ENCODE peak calls at places on chromosomes 3 and 15, in five cellular contexts. K is astrocyte of the spinal cord, E is HCT116, M is mesothelial cell of epicardium, V is SK-N-SH. I is an unnamed sample.

GRCh38 chr3:24477090-24477656 is 17.5 kb downstream of the THRB start:
- DNase-seq in K (no peak), E (no peak), M (no peak), V (no peak), I (no peak)

GRCh38 chr3:171108066-171108465 is 81.5 kb upstream of the SLC2A2 start:
- DNase-seq in K (peak), E (peak), M (no peak), V (no peak), I (no peak)

GRCh38 chr15:80518522-80518921 is 114.3 kb downstream of the ARNT2 start:
- DNase-seq in K (no peak), E (no peak), M (no peak), V (no peak), I (no peak)

GRCh38 chr3:105614288-105615030 is 247.8 kb downstream of the ALCAM start:
- DNase-seq in K (no peak), E (no peak), M (no peak), V (no peak), I (no peak)

GRCh38 chr3:164927728-164928127 is 150.6 kb downstream of the SI start:
- DNase-seq in K (no peak), E (no peak), M (no peak), V (no peak), I (no peak)

GRCh38 chr3:37326144-37326543 is 151.8 kb upstream of the LRRFIP2 start:
- DNase-seq in K (no peak), E (no peak), M (no peak), V (no peak), I (no peak)

GRCh38 chr15:35925634-35926380 is 379.8 kb upstream of the DPH6 start:
- DNase-seq in K (peak), E (peak), M (no peak), V (no peak), I (no peak)

GRCh38 chr15:43134157-43134637 is 811 bp downstream of the TMEM62 start:
- DNase-seq in K (no peak), E (no peak), M (no peak), V (peak), I (no peak)

GRCh38 chr15:75672646-75673425 is 25.1 kb downstream of the SNX33 start:
- DNase-seq in K (peak), E (no peak), M (peak), V (peak), I (no peak)

GRCh38 chr3:139937674-139938279 is 2.8 kb downstream of the CLSTN2 start:
- DNase-seq in K (peak), E (peak), M (peak), V (peak), I (no peak)

GRCh38 chr3:144189044-144189443 is 217.4 kb downstream of the DIPK2A start:
- DNase-seq in K (peak), E (no peak), M (no peak), V (no peak), I (no peak)

GRCh38 chr3:177211503-177212277 is 14.4 kb upstream of the TBL1XR1 start:
- DNase-seq in K (no peak), E (no peak), M (no peak), V (no peak), I (no peak)

GRCh38 chr15:68003297-68003696 is 50.8 kb upstream of the PIAS1 start:
- DNase-seq in K (no peak), E (no peak), M (no peak), V (no peak), I (no peak)

GRCh38 chr15:43266386-43266785 is 342 bp downstream of the TGM5 start:
- DNase-seq in K (no peak), E (no peak), M (no peak), V (no peak), I (no peak)

GRCh38 chr15:69502470-69503045 is 49.9 kb downstream of the RPLP1 start:
- DNase-seq in K (no peak), E (no peak), M (no peak), V (no peak), I (no peak)

GRCh38 chr3:11238880-11239279 is 33.3 kb upstream of the ATG7 start:
- DNase-seq in K (peak), E (peak), M (no peak), V (no peak), I (no peak)

GRCh38 chr3:102163818-102164154 is 271.0 kb upstream of the ZPLD1 start:
- DNase-seq in K (no peak), E (no peak), M (no peak), V (no peak), I (no peak)

GRCh38 chr3:16378920-16379319 is 113.9 kb downstream of the OXNAD1 start:
- DNase-seq in K (peak), E (no peak), M (no peak), V (no peak), I (no peak)

GRCh38 chr3:58955308-58955707 is 94.5 kb downstream of the CFAP20DC start:
- DNase-seq in K (no peak), E (no peak), M (no peak), V (no peak), I (no peak)

GRCh38 chr15:60649845-60650548 is 171.1 kb upstream of the ICE2 start:
- DNase-seq in K (peak), E (no peak), M (no peak), V (no peak), I (no peak)

GRCh38 chr3:147408180-147409105 is 722 bp upstream of the ZIC1 start:
- DNase-seq in K (peak), E (no peak), M (no peak), V (no peak), I (no peak)

GRCh38 chr3:10804183-10804648 is 11.8 kb upstream of the SLC6A11 start:
- DNase-seq in K (no peak), E (peak), M (no peak), V (no peak), I (no peak)

GRCh38 chr15:64315136-64315661 is 40.8 kb downstream of the CSNK1G1 start:
- DNase-seq in K (no peak), E (no peak), M (no peak), V (no peak), I (no peak)

GRCh38 chr15:93865610-93866009 is 365.8 kb upstream of the MCTP2 start:
- DNase-seq in K (no peak), E (no peak), M (no peak), V (no peak), I (no peak)

GRCh38 chr15:42151736-42152135 is 4.7 kb downstream of the PLA2G4F start:
- DNase-seq in K (no peak), E (no peak), M (no peak), V (no peak), I (no peak)

GRCh38 chr15:70494861-70495571 is 268.3 kb downstream of the UACA start:
- DNase-seq in K (peak), E (no peak), M (peak), V (peak), I (no peak)

GRCh38 chr3:72332036-72332435 is 516.2 kb downstream of the SHQ1 start:
- DNase-seq in K (no peak), E (no peak), M (no peak), V (no peak), I (no peak)

GRCh38 chr3:12489832-12490231 is 5.6 kb downstream of the TSEN2 start:
- DNase-seq in K (no peak), E (no peak), M (no peak), V (no peak), I (no peak)

GRCh38 chr3:41598804-41599481 is 363.0 kb downstream of the ULK4 start:
- DNase-seq in K (peak), E (no peak), M (no peak), V (no peak), I (no peak)

GRCh38 chr3:153438275-153438674 is 276.2 kb downstream of the RAP2B start:
- DNase-seq in K (no peak), E (no peak), M (no peak), V (no peak), I (no peak)

GRCh38 chr3:119322523-119323400 is 28.6 kb downstream of the ARHGAP31 start:
- DNase-seq in K (peak), E (peak), M (peak), V (peak), I (peak)

GRCh38 chr3:143307613-143308183 is 188.1 kb downstream of the CHST2 start:
- DNase-seq in K (no peak), E (no peak), M (no peak), V (no peak), I (no peak)

GRCh38 chr3:65146149-65146548 is 458.3 kb upstream of the ADAMTS9 start:
- DNase-seq in K (peak), E (no peak), M (no peak), V (no peak), I (no peak)

GRCh38 chr3:130783629-130784028 is 37.0 kb upstream of the PIK3R4 start:
- DNase-seq in K (peak), E (no peak), M (no peak), V (no peak), I (no peak)

GRCh38 chr3:13866406-13866965 is 13.4 kb downstream of the WNT7A start:
- DNase-seq in K (peak), E (no peak), M (no peak), V (no peak), I (no peak)

GRCh38 chr3:75059120-75059519 is 444.7 kb upstream of the CNTN3 start:
- DNase-seq in K (no peak), E (no peak), M (no peak), V (no peak), I (no peak)

GRCh38 chr3:40226636-40227035 is 82.9 kb upstream of the EIF1B start:
- DNase-seq in K (no peak), E (no peak), M (no peak), V (no peak), I (no peak)

GRCh38 chr3:40232626-40233025 is 76.9 kb upstream of the EIF1B start:
- DNase-seq in K (no peak), E (no peak), M (no peak), V (no peak), I (no peak)

GRCh38 chr3:40230382-40230781 is 79.1 kb upstream of the EIF1B start:
- DNase-seq in K (no peak), E (no peak), M (no peak), V (no peak), I (no peak)

GRCh38 chr3:40229411-40229810 is 80.1 kb upstream of the EIF1B start:
- DNase-seq in K (no peak), E (no peak), M (no peak), V (no peak), I (no peak)

GRCh38 chr3:40229963-40230362 is 79.5 kb upstream of the EIF1B start:
- DNase-seq in K (no peak), E (no peak), M (no peak), V (no peak), I (no peak)
- TF ChIP-seq CTCF in K (no peak), E (no peak), M (no peak), V (no peak), I (no peak)

DNA sequence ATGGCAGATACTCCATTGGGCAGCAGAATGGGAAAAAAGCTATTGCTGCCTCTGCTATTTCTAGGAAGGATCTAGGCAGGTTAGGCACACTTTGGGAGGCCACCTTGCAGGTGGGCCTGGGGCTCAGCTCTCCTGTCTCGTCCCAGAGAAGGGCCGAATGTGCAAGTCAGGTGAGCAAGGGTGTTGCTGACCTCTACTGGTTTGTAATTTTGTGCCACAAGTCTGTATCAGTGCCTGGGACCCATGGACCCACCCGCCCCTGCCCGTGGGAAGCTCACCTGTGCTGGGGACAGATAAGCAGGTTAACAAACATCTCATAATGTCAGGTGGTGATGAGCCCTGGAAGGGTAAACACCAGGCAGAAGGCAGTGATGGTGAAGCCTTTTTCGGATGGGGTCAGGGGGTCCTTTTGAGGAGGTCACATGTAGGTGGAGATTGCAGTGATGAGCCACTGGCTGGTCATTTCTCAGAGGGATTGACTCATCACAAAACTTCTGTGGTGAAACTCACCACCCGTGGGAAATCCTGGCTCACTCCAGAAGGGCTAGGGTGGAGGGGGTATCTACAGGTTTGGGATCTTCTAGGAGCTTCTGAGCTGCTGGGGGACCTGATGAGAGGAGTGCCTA is 161.3 kb downstream of the KLF13 start:
- DNase-seq in K (no peak), E (no peak), M (peak), V (no peak), I (peak)
- TF ChIP-seq CTCF in K (no peak), E (no peak), M (no peak), V (no peak), I (peak)

GRCh38 chr3:49700453-49701128 is 11.2 kb downstream of the RNF123 start:
- DNase-seq in K (no peak), E (no peak), M (no peak), V (no peak), I (no peak)
- TF ChIP-seq CTCF in K (no peak), E (peak), M (no peak), V (peak), I (no peak)

DNA sequence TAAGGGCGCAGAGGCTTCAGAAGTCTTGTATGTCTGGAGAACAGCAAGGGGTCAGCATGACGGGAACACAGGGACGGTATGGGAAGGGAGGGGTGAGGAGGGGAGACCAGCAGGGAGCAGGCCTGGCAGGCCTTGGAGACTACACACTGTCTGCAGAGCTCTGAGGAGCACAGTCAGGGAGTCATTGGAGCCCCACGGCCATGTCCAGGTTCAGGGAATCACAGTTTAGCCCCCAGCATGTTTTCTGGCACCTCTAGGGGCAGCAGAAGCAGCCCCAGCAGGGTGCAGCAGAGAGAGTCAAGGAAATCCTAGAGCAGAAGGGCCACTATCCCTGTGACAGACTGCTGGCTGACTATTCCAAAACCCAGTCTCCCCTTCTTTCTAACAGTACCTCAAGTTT is 3.2 kb downstream of the LAMP3 start:
- DNase-seq in K (no peak), E (no peak), M (no peak), V (no peak), I (no peak)
- TF ChIP-seq CTCF in K (peak), E (peak), M (no peak), V (no peak), I (peak)

GRCh38 chr3:146222204-146223046 is 28.5 kb downstream of the PLSCR4 start:
- DNase-seq in K (peak), E (peak), M (no peak), V (no peak), I (no peak)
- TF ChIP-seq CTCF in K (no peak), E (peak), M (no peak), V (no peak), I (no peak)

DNA sequence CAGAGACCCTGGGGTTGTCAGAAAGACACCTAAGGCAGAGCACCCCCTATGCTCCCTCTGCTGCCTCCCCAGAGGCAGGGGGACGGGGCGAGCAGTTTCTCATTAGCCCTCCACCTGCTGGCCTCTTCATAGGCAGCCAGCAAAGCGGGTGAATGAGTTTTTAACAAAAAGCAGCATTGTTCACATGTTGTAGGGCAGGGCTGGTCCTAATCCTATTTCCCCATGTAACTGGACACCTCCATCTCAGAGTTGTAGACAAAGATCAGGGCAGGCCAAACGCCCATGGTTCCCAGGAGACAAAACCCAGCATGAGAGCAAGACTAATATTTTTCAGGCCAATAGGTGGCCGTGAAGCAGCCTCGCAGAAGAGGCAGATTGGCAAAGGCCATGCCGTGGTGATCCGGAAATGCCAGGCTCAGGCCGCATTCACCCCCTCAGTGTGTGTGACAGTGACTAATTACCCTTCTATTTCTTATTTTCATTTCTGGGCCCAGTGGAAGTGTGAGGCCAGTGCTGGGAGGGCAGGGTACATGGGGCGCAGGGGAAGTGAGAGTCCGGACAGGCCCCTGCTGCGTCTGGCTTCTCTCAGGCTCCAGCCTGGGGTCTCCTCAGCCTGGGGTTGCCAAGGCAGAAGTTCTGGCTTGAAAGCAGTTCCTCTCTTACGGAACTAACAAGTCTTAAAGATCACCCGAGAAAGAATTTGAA is 64.7 kb downstream of the BOC start:
- DNase-seq in K (peak), E (no peak), M (no peak), V (no peak), I (no peak)
- TF ChIP-seq CTCF in K (peak), E (peak), M (peak), V (peak), I (peak)

GRCh38 chr3:28334552-28334951 is 14.0 kb upstream of the ZCWPW2 start:
- DNase-seq in K (no peak), E (no peak), M (no peak), V (no peak), I (no peak)
- TF ChIP-seq CTCF in K (peak), E (peak), M (no peak), V (peak), I (peak)

GRCh38 chr3:70856414-70857162 is 544.1 kb upstream of the MDFIC2 start:
- DNase-seq in K (peak), E (no peak), M (no peak), V (no peak), I (no peak)
- TF ChIP-seq CTCF in K (no peak), E (no peak), M (no peak), V (no peak), I (no peak)

GRCh38 chr3:29668233-29668632 is 387.4 kb downstream of the RBMS3 start:
- DNase-seq in K (no peak), E (no peak), M (no peak), V (no peak), I (no peak)

GRCh38 chr3:29665688-29666087 is 384.8 kb downstream of the RBMS3 start:
- DNase-seq in K (no peak), E (no peak), M (no peak), V (no peak), I (no peak)

DNA sequence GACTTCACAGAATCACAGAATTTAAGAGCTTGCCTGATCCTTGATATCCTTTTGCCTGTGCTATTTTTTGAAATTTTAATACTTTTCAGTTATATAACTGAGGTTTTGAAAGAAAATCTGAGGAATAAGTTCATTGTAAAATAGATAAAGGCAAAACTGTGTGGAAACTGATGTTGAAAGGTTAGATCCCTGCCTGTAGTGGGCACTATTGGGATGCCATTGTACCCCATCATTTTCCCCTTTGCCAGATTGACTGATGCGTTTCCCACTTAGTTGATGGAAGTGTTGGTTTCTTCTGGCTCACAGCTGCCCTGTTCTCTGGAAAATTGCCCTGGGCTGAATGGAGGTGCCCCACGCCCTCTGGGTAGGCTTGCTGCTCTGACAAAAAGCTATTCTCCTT is 387.9 kb downstream of the RBMS3 start:
- DNase-seq in K (no peak), E (no peak), M (no peak), V (no peak), I (no peak)
- TF ChIP-seq CTCF in K (peak), E (peak), M (no peak), V (no peak), I (no peak)

I was measured in progenitor cell of endocrine pancreas.